ENCODE peak calls at places on chromosomes 3 and 15, in four cellular contexts. One of them, this sample, is unnamed.
A peak's percentile ranks its signal among the peaks of the same experiment; 100 is the strongest.

GRCh38 chr15:67341539-67341938 is 87.0 kb downstream of the IQCH start:
- DNase-seq in PC-3: no peak
- DNase-seq in SK-N-SH: no peak
- DNase-seq in pancreas: no peak
- DNase-seq in this sample: no peak

GRCh38 chr15:40999190-40999589 is 45.9 kb downstream of the CHAC1 start:
- DNase-seq in pancreas: no peak
- DNase-seq in SK-N-SH: no peak
- DNase-seq in PC-3: peak; percentile 96
- DNase-seq in this sample: no peak

GRCh38 chr3:45915080-45915479 is 28.2 kb upstream of the CXCR6 start:
- DNase-seq in PC-3: no peak
- DNase-seq in pancreas: no peak
- DNase-seq in SK-N-SH: no peak
- DNase-seq in this sample: no peak

GRCh38 chr3:36991923-36992805 is 767 bp downstream of the EPM2AIP1 start:
- DNase-seq in pancreas: no peak
- DNase-seq in PC-3: peak; percentile 33
- DNase-seq in SK-N-SH: no peak
- DNase-seq in this sample: no peak

GRCh38 chr3:41000471-41000870 is 198.8 kb upstream of the CTNNB1 start:
- DNase-seq in PC-3: no peak
- DNase-seq in SK-N-SH: no peak
- DNase-seq in pancreas: no peak
- DNase-seq in this sample: no peak

GRCh38 chr15:29102911-29103824 is 166.5 kb downstream of the NSMCE3 start:
- DNase-seq in PC-3: no peak
- DNase-seq in SK-N-SH: no peak
- DNase-seq in pancreas: no peak
- DNase-seq in this sample: no peak

GRCh38 chr3:140568842-140569520 is 108.9 kb upstream of the TRIM42 start:
- DNase-seq in PC-3: no peak
- DNase-seq in pancreas: peak; percentile 75
- DNase-seq in SK-N-SH: no peak
- DNase-seq in this sample: no peak

GRCh38 chr15:67189326-67190051 is 65.0 kb downstream of the AAGAB start:
- DNase-seq in SK-N-SH: no peak
- DNase-seq in PC-3: no peak
- DNase-seq in pancreas: no peak
- DNase-seq in this sample: no peak

GRCh38 chr3:44661189-44661588 is 12.7 kb downstream of the ZNF35 start:
- DNase-seq in pancreas: no peak
- DNase-seq in PC-3: peak; percentile 15
- DNase-seq in SK-N-SH: no peak
- DNase-seq in this sample: no peak

GRCh38 chr3:100710355-100711198 is 1.3 kb downstream of the TFG start:
- DNase-seq in PC-3: peak; percentile 80
- DNase-seq in SK-N-SH: peak; percentile 48
- DNase-seq in pancreas: no peak
- DNase-seq in this sample: peak; percentile 35

GRCh38 chr3:44969170-44969569 is 6.8 kb downstream of the ZDHHC3 start:
- DNase-seq in SK-N-SH: no peak
- DNase-seq in pancreas: no peak
- DNase-seq in PC-3: no peak
- DNase-seq in this sample: no peak

GRCh38 chr3:107271787-107272387 is 105.4 kb upstream of the CCDC54 start:
- DNase-seq in PC-3: peak; percentile 60
- DNase-seq in SK-N-SH: peak; percentile 36
- DNase-seq in pancreas: no peak
- DNase-seq in this sample: no peak

GRCh38 chr15:58775402-58775801 is 4.3 kb downstream of the MINDY2 start:
- DNase-seq in SK-N-SH: no peak
- DNase-seq in pancreas: no peak
- DNase-seq in PC-3: no peak
- DNase-seq in this sample: no peak
- TF ChIP-seq CTCF in SK-N-SH: no peak
- TF ChIP-seq CTCF in pancreas: no peak
- TF ChIP-seq CTCF in PC-3: no peak
- TF ChIP-seq CTCF in this sample: no peak

DNA sequence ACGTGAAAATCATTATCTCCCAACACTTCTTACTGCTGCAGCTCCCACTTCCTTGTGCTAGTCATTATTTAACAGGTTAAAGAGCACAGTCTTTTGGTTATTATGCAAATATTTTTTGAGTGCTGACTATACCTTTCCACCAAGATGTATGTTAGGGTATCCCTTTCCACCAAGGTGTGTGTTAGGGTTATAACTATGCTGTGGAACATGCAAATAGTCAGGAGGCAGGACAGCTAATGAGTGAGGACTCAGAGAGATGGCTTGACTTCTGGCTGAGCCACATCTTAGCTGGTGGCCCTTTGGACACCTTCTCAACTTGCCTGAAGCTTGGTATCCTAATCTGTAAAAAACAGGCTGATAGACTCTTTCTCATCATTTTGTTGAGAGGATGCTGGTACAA is 160.3 kb upstream of the ADAMTS9 start:
- DNase-seq in SK-N-SH: no peak
- DNase-seq in PC-3: no peak
- DNase-seq in pancreas: no peak
- DNase-seq in this sample: no peak
- H3K4me3 ChIP-seq in SK-N-SH: no peak overlapping the region
- H3K4me3 ChIP-seq in PC-3: no peak overlapping the region
- H3K4me3 ChIP-seq in pancreas: no peak overlapping the region
- H3K4me3 ChIP-seq in this sample: no peak overlapping the region

GRCh38 chr3:34152641-34153040 is 354.2 kb downstream of the PDCD6IP start:
- DNase-seq in SK-N-SH: no peak
- DNase-seq in pancreas: no peak
- DNase-seq in PC-3: no peak
- DNase-seq in this sample: no peak

GRCh38 chr3:34155108-34155507 is 356.7 kb downstream of the PDCD6IP start:
- DNase-seq in PC-3: no peak
- DNase-seq in SK-N-SH: no peak
- DNase-seq in pancreas: no peak
- DNase-seq in this sample: no peak

GRCh38 chr3:34157491-34157890 is 359.1 kb downstream of the PDCD6IP start:
- DNase-seq in PC-3: no peak
- DNase-seq in pancreas: no peak
- DNase-seq in SK-N-SH: no peak
- DNase-seq in this sample: no peak

GRCh38 chr3:34159613-34160420 is 361.4 kb downstream of the PDCD6IP start:
- DNase-seq in SK-N-SH: no peak
- DNase-seq in pancreas: no peak
- DNase-seq in PC-3: peak; percentile 26
- DNase-seq in this sample: no peak

DNA sequence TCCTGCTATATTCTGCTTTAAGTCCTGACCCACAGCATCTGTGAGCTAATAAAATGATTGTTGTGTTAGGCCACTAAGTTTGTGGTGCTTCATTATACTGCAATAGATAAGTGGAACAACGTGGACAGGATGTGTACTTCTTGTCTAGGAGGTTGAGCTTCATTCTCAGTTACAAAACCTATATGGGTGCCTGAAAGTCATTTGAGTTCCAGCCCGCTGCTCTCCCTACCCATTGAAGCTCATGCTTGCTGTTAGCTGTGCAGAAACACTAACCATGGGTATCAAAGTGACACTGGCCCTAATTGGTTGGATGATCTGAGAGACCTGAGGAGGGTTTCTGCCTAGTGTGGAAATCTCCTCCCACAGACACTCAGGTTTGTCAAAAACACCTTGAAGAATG is 357.2 kb downstream of the PDCD6IP start:
- DNase-seq in SK-N-SH: no peak
- DNase-seq in pancreas: no peak
- DNase-seq in PC-3: no peak
- DNase-seq in this sample: peak; percentile 3
- H3K27me3 ChIP-seq in SK-N-SH: no peaks in the 10 kb centered on the region
- H3K27me3 ChIP-seq in pancreas: no peaks in the 10 kb centered on the region
- H3K27me3 ChIP-seq in PC-3: no peaks in the 10 kb centered on the region
- H3K27me3 ChIP-seq in this sample: no peaks in the 10 kb centered on the region

DNA sequence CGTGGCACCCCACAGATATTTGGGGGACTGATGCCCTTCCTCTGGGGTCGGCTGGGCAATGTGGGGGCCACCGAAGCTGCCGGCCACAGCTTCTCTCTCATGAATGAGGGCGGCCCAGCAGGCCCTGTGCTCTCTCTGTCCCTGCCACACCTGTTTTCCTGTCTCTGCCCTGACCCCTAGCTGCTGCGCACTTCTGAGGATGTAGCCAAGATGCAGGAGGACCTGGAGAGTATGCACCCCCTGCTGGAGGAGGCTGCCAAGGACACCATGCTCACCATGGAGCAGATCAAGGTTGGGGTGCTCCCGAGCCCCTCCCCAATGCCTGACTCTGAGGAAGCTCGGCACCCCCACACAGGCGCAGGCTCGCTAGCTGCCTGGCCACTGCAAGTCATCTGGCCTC is 59.7 kb downstream of the SEMA3G start:
- DNase-seq in SK-N-SH: peak; percentile 67
- DNase-seq in PC-3: peak; percentile 63
- DNase-seq in pancreas: no peak
- DNase-seq in this sample: no peak
- TF ChIP-seq CTCF in SK-N-SH: peak; percentile 57
- TF ChIP-seq CTCF in PC-3: peak; percentile 79
- TF ChIP-seq CTCF in pancreas: no peak
- TF ChIP-seq CTCF in this sample: peak; percentile 74

DNA sequence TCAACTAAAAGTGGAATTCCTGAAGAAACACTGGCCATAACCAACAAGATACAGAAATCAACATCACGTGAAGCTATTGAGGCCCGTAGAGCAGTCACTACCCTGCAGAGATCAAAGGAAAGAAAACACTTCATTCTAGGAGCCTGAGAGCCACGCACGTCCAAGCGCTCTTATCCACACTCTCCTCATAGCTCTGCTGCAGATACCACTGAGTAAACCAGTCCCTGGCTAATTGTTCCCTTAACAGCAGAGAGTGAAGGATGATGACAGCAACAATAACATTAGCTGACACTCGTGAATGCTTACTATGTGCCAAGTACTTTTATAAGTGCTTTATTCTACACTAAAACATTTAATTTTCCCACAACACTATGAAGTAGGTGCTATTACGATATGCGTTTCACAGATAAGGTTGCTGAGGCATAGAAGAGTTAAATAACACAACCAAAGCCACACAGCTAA is 271.0 kb upstream of the GADL1 start:
- DNase-seq in pancreas: no peak
- DNase-seq in SK-N-SH: no peak
- DNase-seq in PC-3: no peak
- DNase-seq in this sample: no peak
- H3K4me3 ChIP-seq in pancreas: no peak overlapping the region
- H3K4me3 ChIP-seq in SK-N-SH: no peak overlapping the region
- H3K4me3 ChIP-seq in PC-3: peak overlapping the region; percentile 19
- H3K4me3 ChIP-seq in this sample: no peak overlapping the region

DNA sequence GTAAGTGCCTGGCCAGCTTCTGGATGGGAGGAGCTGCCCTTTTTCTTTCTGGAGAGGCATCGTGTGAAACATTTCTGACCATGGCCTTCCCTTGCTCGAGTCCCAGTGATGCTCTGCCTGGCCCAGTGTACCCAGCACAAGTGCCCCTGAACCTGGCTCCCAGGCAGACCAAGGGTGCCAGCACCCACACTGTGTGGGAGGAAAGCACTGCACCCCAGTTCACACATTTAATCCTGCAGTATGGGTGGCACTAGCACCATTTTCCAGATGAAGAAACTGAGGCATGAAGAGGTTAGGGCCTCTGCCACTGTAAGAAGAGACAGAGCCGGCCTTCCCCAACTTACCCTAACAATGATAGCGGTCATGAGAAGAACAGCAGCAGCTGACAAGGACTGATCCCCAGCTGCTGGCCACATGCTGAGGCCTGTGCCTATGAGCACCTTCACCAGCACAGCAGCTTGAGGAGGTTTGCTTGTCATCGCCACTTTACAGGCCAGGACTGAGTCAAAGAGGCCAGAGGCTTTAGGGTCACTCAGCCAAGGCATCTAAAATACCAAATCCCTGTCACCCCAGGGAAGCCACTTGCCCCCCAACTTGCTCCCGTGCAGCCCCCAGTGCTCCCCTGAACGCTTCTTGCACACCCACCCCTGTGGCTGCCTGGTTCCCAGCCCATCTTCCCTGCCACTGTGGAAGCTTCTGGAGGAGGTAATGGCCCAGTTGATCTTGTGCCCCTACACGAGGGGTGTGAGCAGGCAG is 15.0 kb downstream of the PRR23E start:
- DNase-seq in SK-N-SH: no peak
- DNase-seq in pancreas: no peak
- DNase-seq in PC-3: no peak
- DNase-seq in this sample: no peak
- H3K27me3 ChIP-seq in SK-N-SH: no peaks in the 10 kb centered on the region
- H3K27me3 ChIP-seq in pancreas: no peaks in the 10 kb centered on the region
- H3K27me3 ChIP-seq in PC-3: no peaks in the 10 kb centered on the region
- H3K27me3 ChIP-seq in this sample: no peaks in the 10 kb centered on the region

GRCh38 chr3:132803889-132804288 is 81.7 kb upstream of the NPHP3 start:
- DNase-seq in SK-N-SH: peak; percentile 9
- DNase-seq in pancreas: no peak
- DNase-seq in PC-3: no peak
- DNase-seq in this sample: no peak
- TF ChIP-seq CTCF in SK-N-SH: no peak
- TF ChIP-seq CTCF in pancreas: no peak
- TF ChIP-seq CTCF in PC-3: peak; percentile 27
- TF ChIP-seq CTCF in this sample: peak; percentile 5

GRCh38 chr3:194306109-194306686 is 44.9 kb downstream of the CPN2 start:
- DNase-seq in PC-3: no peak
- DNase-seq in SK-N-SH: no peak
- DNase-seq in pancreas: no peak
- DNase-seq in this sample: peak; percentile 83
- H3K4me3 ChIP-seq in PC-3: no peak overlapping the region
- H3K4me3 ChIP-seq in SK-N-SH: no peak overlapping the region
- H3K4me3 ChIP-seq in pancreas: no peak overlapping the region
- H3K4me3 ChIP-seq in this sample: peak overlapping the region; percentile 13

This sample was measured in GM06990.